ENCODE peak calls at places on chromosome X, in eight cellular contexts. O is fibroblast of lung, C is uterus, R is K562, A is pancreas, E is neural progenitor cell, U is ovary, S is SK-N-SH. F is an unnamed sample. For H3K4me1, the result is how much of the 10 kb centered on the place peaks cover.

GRCh38 chrX:80808854-80809493 is 703 bp downstream of the BRWD3 start:
- DNase-seq in O (peak), C (peak), R (no peak), A (peak), E (peak), U (peak), S (peak), F (no peak)

GRCh38 chrX:123822965-123823364 is 36.9 kb upstream of the XIAP start:
- DNase-seq in O (no peak), C (no peak), R (no peak), A (no peak), E (no peak), U (no peak), S (no peak), F (no peak)

GRCh38 chrX:74133156-74133796 is 170.7 kb upstream of the ZCCHC13 start:
- DNase-seq in O (peak), C (no peak), R (peak), A (no peak), E (peak), U (no peak), S (peak), F (no peak)

GRCh38 chrX:9902651-9903050 is 64.5 kb upstream of the CLDN34 start:
- DNase-seq in O (no peak), C (no peak), R (no peak), A (no peak), E (no peak), U (no peak), S (no peak), F (no peak)

GRCh38 chrX:71058116-71058515 is 10.0 kb downstream of the SNX12 start:
- DNase-seq in O (no peak), C (no peak), R (no peak), A (no peak), E (no peak), U (no peak), S (no peak), F (no peak)

GRCh38 chrX:41200785-41201184 is 115.5 kb downstream of the USP9X start:
- DNase-seq in O (no peak), C (no peak), R (no peak), A (no peak), E (no peak), U (no peak), S (no peak), F (no peak)

GRCh38 chrX:149950681-149951080 is 12.4 kb upstream of the EOLA2 start:
- DNase-seq in O (peak), C (no peak), R (peak), A (no peak), E (peak), U (no peak), S (peak), F (no peak)

GRCh38 chrX:2511326-2511725 is 10.6 kb upstream of the DHRSX start:
- DNase-seq in O (no peak), C (no peak), R (no peak), A (no peak), E (no peak), U (no peak), S (no peak), F (peak)

GRCh38 chrX:50813843-50814661 is at the start of gene SHROOM4:
- DNase-seq in O (peak), C (peak), R (no peak), A (peak), E (peak), U (peak), S (peak), F (peak)

GRCh38 chrX:153640736-153641574 is 6.0 kb upstream of the DUSP9 start:
- DNase-seq in O (no peak), C (no peak), R (no peak), A (no peak), E (peak), U (no peak), S (peak), F (peak)

GRCh38 chrX:21926527-21927278 is 13.8 kb upstream of the SMS start:
- DNase-seq in O (peak), C (no peak), R (peak), A (no peak), E (no peak), U (no peak), S (no peak), F (no peak)

GRCh38 chrX:77160301-77160700 is 286.9 kb upstream of the FGF16 start:
- DNase-seq in O (no peak), C (no peak), R (no peak), A (no peak), E (peak), U (no peak), S (no peak), F (no peak)

GRCh38 chrX:12007881-12008280 is 130.4 kb upstream of the FRMPD4 start:
- DNase-seq in O (peak), C (no peak), R (no peak), A (no peak), E (no peak), U (no peak), S (no peak), F (no peak)

DNA sequence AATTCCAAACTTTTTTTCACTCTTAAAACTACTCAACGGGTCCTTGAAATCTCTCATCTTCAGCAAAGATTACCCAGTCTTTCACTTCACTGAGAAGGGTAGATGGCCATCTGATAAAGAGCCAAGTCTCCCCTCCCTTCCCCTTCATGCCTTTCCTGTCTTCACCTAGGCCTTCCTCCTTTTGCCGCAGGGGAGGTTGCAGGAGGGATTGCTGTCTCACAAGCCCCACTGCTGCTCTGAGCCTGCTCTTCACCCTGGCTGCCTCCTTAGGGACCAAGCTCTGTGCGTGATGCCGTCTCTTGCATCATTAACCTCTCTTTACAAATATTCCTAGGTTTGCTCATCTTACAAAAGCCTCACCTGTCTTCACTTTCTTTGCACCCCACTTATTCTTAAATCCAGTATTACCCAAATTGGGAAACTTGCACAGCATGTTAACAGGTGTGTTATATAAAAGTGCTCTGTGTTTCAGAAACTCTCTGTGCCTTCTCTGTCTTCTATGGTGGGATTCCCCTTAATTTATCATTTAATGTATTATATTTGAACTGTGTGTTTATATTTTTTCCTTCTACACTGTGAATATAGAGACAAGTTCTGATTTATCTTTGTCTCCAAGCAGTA is 3.8 kb downstream of the ZFX start:
- DNase-seq in O (no peak), C (no peak), R (peak), A (no peak), E (peak), U (no peak), S (no peak), F (no peak)
- H3K4me1 ChIP-seq in O (under half), C (under half), R (under half), A (under half), E (under half), U (under half), S (under half), F (under half)

GRCh38 chrX:48683411-48683982 is at the start of gene WAS:
- DNase-seq in O (no peak), C (no peak), R (no peak), A (no peak), E (no peak), U (no peak), S (no peak), F (no peak)
- H3K27ac ChIP-seq in O (no peak), C (no peak), R (peak), A (no peak), E (no peak), U (no peak), S (no peak), F (no peak)

GRCh38 chrX:63754141-63754859 is 30.7 kb downstream of the ARHGEF9 start:
- DNase-seq in O (peak), C (no peak), R (no peak), A (peak), E (no peak), U (no peak), S (no peak), F (peak)
- H3K4me3 ChIP-seq in O (peak), C (peak), R (peak), A (peak), E (peak), U (peak), S (peak), F (peak)

GRCh38 chrX:108732630-108733321 is 3.6 kb downstream of the IRS4 start:
- DNase-seq in O (no peak), C (no peak), R (no peak), A (no peak), E (peak), U (peak), S (peak), F (no peak)
- H3K4me1 ChIP-seq in O (under half), C (under half), R (under half), A (under half), E (under half), U (under half), S (under half), F (under half)

DNA sequence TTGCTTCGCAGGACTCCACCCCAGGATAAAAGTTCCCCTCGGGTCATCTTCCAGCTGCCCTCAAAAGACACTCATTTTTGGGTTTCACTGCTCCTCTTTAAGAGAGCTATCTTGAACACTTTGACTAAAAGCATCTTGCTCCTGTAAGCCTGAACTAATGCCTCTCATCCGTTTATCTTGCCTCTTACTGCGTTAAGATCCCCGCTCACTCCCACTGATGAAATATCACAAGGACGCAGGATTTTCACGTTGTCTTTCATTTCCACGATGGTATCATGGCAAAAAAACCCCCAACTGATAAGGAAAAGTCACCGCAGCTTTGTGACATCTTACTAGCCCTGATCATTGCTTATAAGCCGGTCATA is 583 bp upstream of the ACSL4 start:
- DNase-seq in O (peak), C (no peak), R (no peak), A (no peak), E (peak), U (no peak), S (no peak), F (no peak)
- H3K27ac ChIP-seq in O (peak), C (peak), R (peak), A (no peak), E (no peak), U (peak), S (peak), F (no peak)

DNA sequence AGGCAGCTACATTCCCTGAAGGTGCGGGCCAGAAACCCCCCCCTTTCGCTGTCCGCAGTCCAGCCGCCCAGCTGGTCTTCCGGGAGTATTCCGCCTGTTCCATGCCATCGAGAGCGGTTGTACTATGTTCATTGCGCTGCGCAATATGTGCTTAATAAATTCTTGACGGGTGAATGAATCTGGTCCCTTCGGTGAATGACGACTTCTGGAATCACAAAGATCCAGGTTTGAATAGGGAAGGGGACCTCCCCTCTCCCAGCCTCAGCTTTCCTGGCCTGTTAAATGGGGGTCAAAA is 777 bp upstream of the TFE3 start:
- DNase-seq in O (no peak), C (no peak), R (no peak), A (no peak), E (no peak), U (no peak), S (no peak), F (no peak)
- H3K4me3 ChIP-seq in O (peak), C (no peak), R (peak), A (no peak), E (peak), U (no peak), S (no peak), F (no peak)

GRCh38 chrX:371907-372306 is 14.8 kb downstream of the PPP2R3B start:
- DNase-seq in O (no peak), C (no peak), R (no peak), A (no peak), E (peak), U (no peak), S (no peak), F (no peak)
- H3K4me1 ChIP-seq in O (under half), C (under half), R (under half), A (under half), E (under half), U (under half), S (under half), F (under half)

GRCh38 chrX:94216738-94217137 is 542.7 kb downstream of the FAM133A start:
- DNase-seq in O (no peak), C (no peak), R (no peak), A (no peak), E (no peak), U (no peak), S (no peak), F (no peak)
- H3K27ac ChIP-seq in O (no peak), C (no peak), R (no peak), A (no peak), E (no peak), U (no peak), S (no peak), F (no peak)

DNA sequence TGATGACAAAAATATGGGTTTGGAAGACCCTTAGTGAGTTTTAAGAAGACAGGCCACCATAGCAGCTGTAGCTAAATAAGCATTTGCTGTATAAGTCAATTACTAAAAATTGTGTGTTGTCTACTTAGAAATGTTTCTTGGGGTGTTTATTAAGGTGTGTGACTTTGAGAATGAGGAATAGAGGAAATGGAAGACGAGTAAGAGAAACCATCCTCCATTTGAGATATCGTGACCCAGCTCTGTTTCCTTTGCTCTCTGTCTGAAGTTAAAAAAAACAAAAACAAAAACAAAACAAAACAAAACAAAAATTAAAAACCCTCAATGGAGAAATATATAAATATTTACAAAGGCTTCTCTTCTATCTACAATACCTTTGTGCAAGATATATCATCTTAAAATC is 41.7 kb upstream of the FAM9C start:
- DNase-seq in O (no peak), C (no peak), R (no peak), A (no peak), E (no peak), U (no peak), S (no peak), F (no peak)
- H3K4me3 ChIP-seq in O (no peak), C (no peak), R (no peak), A (no peak), E (no peak), U (no peak), S (no peak), F (no peak)

DNA sequence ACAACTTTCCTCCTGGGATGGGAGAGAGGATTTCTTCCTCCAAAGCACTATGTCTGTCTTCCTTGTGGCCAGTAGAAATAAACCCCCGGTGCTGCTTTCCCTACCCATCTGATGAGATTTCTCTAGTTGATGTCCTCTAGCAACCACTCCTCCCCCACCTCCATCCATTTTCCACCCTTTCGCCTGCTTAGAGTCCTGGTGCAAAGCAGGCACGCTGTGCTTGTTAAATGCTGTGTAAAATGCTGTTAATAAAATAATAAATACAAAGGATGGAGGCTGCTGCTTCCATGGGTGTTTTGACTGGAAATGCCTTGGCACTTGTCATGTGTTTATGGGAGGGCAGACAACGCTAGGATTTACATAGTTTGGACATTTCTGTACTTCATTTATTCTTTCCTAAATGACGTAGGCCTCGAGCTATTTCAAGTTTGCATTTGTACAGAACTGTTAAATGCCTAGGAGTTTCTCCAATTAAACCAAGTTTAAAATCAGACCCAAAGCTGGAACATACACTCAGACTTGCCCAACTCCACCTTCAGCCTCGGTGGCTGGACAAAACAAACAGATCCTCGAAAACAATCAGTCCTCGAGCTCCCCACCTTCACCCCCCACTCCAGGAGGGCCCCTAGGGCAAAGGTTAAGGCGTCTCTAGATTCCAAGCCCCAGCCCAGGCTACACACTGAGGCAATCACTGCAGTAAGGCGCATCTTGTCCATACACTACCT is 10.0 kb downstream of the BCOR start:
- DNase-seq in O (peak), C (no peak), R (no peak), A (no peak), E (no peak), U (no peak), S (peak), F (no peak)
- H3K4me1 ChIP-seq in O (under half), C (under half), R (half or more), A (under half), E (half or more), U (under half), S (half or more), F (under half)